ENCODE peak calls at places on chromosomes 5 and 9, in seven cellular contexts. T is HepG2, X is upper lobe of right lung, A is GM12865, E is BJ, N is MM.1S, Q is omental fat pad. Z is an unnamed sample.

GRCh38 chr9:124975131-124975530 is 34.2 kb upstream of the GOLGA1 start:
- DNase-seq in Q (no peak), E (no peak), N (peak; percentile 52), A (no peak), X (no peak), T (no peak), Z (no peak)

GRCh38 chr5:147860641-147861025 is 17.9 kb upstream of the SCGB3A2 start:
- DNase-seq in A (no peak), X (no peak), N (no peak), Q (no peak), E (no peak), T (no peak), Z (no peak)

GRCh38 chr9:114291886-114292590 is 30.9 kb upstream of the ORM1 start:
- DNase-seq in A (no peak), X (peak; percentile 8), E (no peak), Q (no peak), T (no peak), N (no peak), Z (no peak)

GRCh38 chr5:169795311-169795710 is 158.2 kb downstream of the DOCK2 start:
- DNase-seq in X (no peak), Q (no peak), E (no peak), A (no peak), N (no peak), T (no peak), Z (no peak)

GRCh38 chr9:112831281-112831851 is 59.3 kb downstream of the SLC46A2 start:
- DNase-seq in E (no peak), N (no peak), A (no peak), X (peak; percentile 87), T (no peak), Q (no peak), Z (no peak)

GRCh38 chr5:6812800-6813731 is 99.8 kb downstream of the TENT4A start:
- DNase-seq in X (no peak), Q (no peak), T (no peak), E (no peak), N (no peak), A (no peak), Z (no peak)

GRCh38 chr9:136947955-136948510 is 3.0 kb downstream of the C8G start:
- DNase-seq in Q (no peak), T (peak; percentile 64), X (peak; percentile 83), A (peak; percentile 52), E (no peak), N (no peak), Z (no peak)

GRCh38 chr9:14523545-14523944 is 169.7 kb downstream of the ZDHHC21 start:
- DNase-seq in A (no peak), N (no peak), T (no peak), E (no peak), Q (no peak), X (no peak), Z (no peak)

GRCh38 chr9:135144581-135145108 is 57.2 kb downstream of the OLFM1 start:
- DNase-seq in T (no peak), Q (no peak), N (no peak), E (no peak), A (no peak), X (peak; percentile 58), Z (no peak)

GRCh38 chr9:110744753-110745522 is 76.3 kb downstream of the MUSK start:
- DNase-seq in A (no peak), N (no peak), T (no peak), X (no peak), Q (no peak), E (peak; percentile 91), Z (no peak)

GRCh38 chr5:151755383-151755782 is 3.0 kb downstream of the ATOX1 start:
- DNase-seq in T (peak; percentile 82), E (no peak), X (no peak), Q (no peak), A (peak; percentile 38), N (peak; percentile 91), Z (no peak)

GRCh38 chr5:151758141-151758429 is 346 bp downstream of the ATOX1 start:
- DNase-seq in E (no peak), X (peak; percentile 72), N (no peak), Q (no peak), A (no peak), T (no peak), Z (no peak)

GRCh38 chr5:151757233-151758140 is 944 bp downstream of the ATOX1 start:
- DNase-seq in T (no peak), Q (no peak), A (peak; percentile 36), E (no peak), X (no peak), N (peak; percentile 46), Z (no peak)

DNA sequence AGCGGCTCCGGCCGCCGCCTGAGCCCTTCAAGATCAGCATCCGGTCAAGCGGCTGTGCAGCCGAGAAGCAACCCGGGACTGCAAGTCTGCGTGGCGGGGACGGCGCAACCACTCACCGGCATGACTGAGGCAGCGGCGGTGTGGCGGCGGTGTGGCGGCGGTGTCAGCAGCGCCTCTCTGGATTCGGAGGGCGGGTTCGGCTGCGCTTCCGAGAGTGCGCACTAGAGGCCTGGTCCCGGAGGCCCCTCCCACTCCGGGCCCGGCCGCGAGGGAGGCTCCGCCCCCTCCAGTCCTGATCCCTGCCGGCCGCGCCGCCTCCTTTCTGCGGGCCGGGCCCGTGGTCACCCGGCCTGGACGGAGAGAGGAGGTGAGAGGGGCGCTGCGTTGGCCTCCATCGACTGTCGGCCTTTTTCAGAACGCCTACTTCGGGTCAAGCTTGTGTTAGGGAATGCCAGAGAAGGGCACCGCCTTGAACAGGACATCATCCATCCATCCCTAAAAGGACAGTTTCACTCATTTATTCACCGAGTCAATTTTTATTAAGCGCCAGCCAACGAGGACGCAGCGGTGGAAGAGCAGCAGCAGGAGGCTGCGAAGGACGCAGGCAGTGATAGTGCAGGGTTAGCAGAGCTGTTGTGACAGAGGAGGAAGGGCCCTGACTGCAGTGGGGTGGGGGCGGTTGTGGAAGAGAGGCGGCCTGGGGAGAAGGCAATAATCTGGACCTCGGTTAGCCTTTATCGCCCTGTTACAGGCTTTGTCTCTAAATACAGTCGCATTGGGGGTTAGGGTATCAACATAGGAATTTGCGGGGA is at the start of gene ATOX1:
- DNase-seq in N (peak; percentile 94), T (peak; percentile 85), E (no peak), X (peak; percentile 97), A (peak; percentile 94), Q (peak; percentile 70), Z (peak; percentile 97)
- TF ChIP-seq CTCF in N (no peak), T (peak; percentile 41), E (no peak), X (no peak), A (no peak), Q (no peak), Z (no peak)

GRCh38 chr5:151923865-151924264 is 786 bp downstream of the GLRA1 start:
- DNase-seq in T (no peak), A (no peak), X (no peak), N (no peak), E (no peak), Q (no peak), Z (no peak)
- TF ChIP-seq CTCF in T (peak; percentile 5), A (no peak), X (no peak), N (no peak), E (peak; percentile 15), Q (no peak), Z (peak; percentile 23)

GRCh38 chr5:127802477-127802865 is 99.3 kb downstream of the CCDC192 start:
- DNase-seq in A (no peak), T (no peak), X (no peak), Q (no peak), N (no peak), E (no peak), Z (no peak)

GRCh38 chr5:127796207-127796606 is 93.0 kb downstream of the CCDC192 start:
- DNase-seq in Q (no peak), E (no peak), X (no peak), T (no peak), A (no peak), N (no peak), Z (no peak)

GRCh38 chr5:127801751-127802476 is 98.7 kb downstream of the CCDC192 start:
- DNase-seq in N (no peak), X (no peak), E (no peak), Q (no peak), T (no peak), A (no peak), Z (no peak)

GRCh38 chr5:127793879-127794278 is 90.7 kb downstream of the CCDC192 start:
- DNase-seq in A (no peak), X (no peak), E (no peak), Q (no peak), T (no peak), N (no peak), Z (no peak)

DNA sequence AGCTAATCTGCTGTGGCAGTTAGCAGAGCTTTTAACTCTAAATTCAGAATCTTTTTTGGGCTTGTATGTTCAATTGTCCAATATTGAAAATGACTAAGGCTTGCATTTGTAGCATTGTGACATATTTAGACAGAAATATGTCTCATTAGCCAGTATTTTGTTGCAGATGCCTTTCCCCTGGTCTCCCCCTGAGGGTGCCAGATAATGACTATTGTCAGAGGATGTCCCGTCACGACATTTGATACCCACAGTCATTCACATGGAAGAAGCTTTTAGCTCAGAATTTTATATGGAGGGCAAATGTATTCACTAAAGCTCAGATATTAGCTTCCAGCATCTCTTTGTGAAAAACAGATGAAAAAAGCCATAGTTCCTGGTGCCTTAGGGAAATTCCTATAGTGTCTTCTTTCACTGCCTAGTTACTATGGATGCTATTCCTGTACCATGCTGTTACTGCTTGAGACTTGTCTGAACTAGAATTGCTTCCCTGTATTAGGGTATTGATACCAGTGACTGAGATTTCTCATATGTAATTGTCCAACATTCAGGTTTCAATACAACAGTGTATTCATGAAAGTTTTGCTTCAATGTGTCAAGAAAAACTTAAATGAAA is 96.2 kb downstream of the CCDC192 start:
- DNase-seq in A (no peak), N (no peak), E (no peak), T (no peak), Q (no peak), X (no peak), Z (no peak)
- TF ChIP-seq CTCF in A (no peak), N (no peak), E (no peak), T (no peak), Q (no peak), X (no peak), Z (peak; percentile 5)

GRCh38 chr5:65483474-65484346 is 2.0 kb upstream of the ADAMTS6 start:
- DNase-seq in E (no peak), A (peak; percentile 66), X (no peak), T (peak; percentile 63), Q (no peak), N (peak; percentile 68), Z (peak; percentile 45)
- TF ChIP-seq CTCF in E (peak; percentile 56), A (peak; percentile 35), X (peak; percentile 71), T (peak; percentile 69), Q (no peak), N (peak; percentile 60), Z (peak; percentile 48)

DNA sequence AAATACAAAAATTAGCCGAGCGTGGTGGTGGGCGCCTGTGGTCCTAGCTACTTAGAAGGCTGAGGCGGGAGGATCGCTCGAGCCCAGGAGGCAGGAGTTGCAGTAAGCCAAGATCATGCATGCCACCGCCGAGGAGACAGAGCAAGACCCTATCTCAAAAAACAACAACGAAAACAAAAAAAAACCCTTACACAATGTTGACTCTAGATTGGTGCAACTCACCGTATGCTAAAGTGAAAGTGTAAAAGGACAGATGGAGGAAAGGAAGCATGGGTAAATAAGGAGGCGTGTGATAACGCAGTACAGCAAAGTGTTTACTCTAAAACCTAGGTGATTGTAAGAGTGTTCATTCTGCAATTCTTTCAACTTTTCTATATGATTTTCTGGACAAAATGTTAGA is 15.9 kb upstream of the RUFY1 start:
- DNase-seq in N (no peak), A (no peak), Q (no peak), E (no peak), T (peak; percentile 19), X (no peak), Z (peak; percentile 72)
- TF ChIP-seq CTCF in N (no peak), A (no peak), Q (no peak), E (no peak), T (no peak), X (no peak), Z (no peak)

Z was measured in GM13977.